ENCODE peak calls at places on chromosome 11, in ten cellular contexts. B is COR-L47, Y is kidney, S is A172, L is mesothelial cell of epicardium, F is mucosa of gallbladder, N is H9, A is H54, U is mesendoderm, K is skeletal muscle cell. J is an unnamed sample.

GRCh38 chr11:18168372-18168771 is 4.3 kb upstream of the MRGPRX4 start:
- DNase-seq in B (no peak), F (no peak), N (no peak), Y (no peak), U (no peak), L (no peak), K (no peak), S (no peak), A (no peak), J (no peak)

GRCh38 chr11:119624102-119624615 is 104.8 kb downstream of the NECTIN1 start:
- DNase-seq in K (no peak), A (no peak), B (no peak), S (no peak), Y (no peak), U (no peak), F (no peak), N (peak), L (no peak), J (no peak)

GRCh38 chr11:133163463-133164419 is 368.6 kb downstream of the OPCML start:
- DNase-seq in A (peak), K (no peak), F (peak), B (no peak), L (no peak), Y (no peak), N (peak), U (peak), S (peak), J (peak)

GRCh38 chr11:126669416-126669815 is 313.9 kb downstream of the ST3GAL4 start:
- DNase-seq in A (no peak), N (no peak), S (no peak), U (no peak), F (no peak), K (no peak), B (no peak), Y (no peak), L (no peak), J (no peak)

GRCh38 chr11:3165152-3165705 is at the start of gene OSBPL5:
- DNase-seq in F (peak), S (peak), N (no peak), K (no peak), U (peak), B (peak), A (peak), L (peak), Y (peak), J (peak)

GRCh38 chr11:118916842-118917388 is 8.8 kb downstream of the BCL9L start:
- DNase-seq in N (peak), K (peak), B (peak), F (peak), U (peak), S (peak), A (no peak), L (peak), Y (peak), J (peak)

GRCh38 chr11:66388746-66389386 is 17.3 kb upstream of the SLC29A2 start:
- DNase-seq in Y (no peak), L (no peak), F (peak), N (peak), U (peak), A (peak), B (peak), S (peak), K (peak), J (peak)

GRCh38 chr11:7488681-7489080 is 3.4 kb downstream of the OLFML1 start:
- DNase-seq in U (no peak), L (no peak), Y (no peak), F (no peak), B (no peak), K (no peak), A (no peak), S (no peak), N (no peak), J (no peak)

GRCh38 chr11:60169264-60169915 is 13.5 kb downstream of the MS4A6A start:
- DNase-seq in L (no peak), U (peak), F (peak), K (no peak), N (no peak), Y (no peak), A (peak), B (no peak), S (peak), J (peak)

GRCh38 chr11:124793466-124794278 is 6.5 kb downstream of the MSANTD2 start:
- DNase-seq in S (peak), N (no peak), F (no peak), B (peak), Y (no peak), U (peak), K (no peak), A (no peak), L (no peak), J (peak)

GRCh38 chr11:117054382-117054781 is 43.8 kb downstream of the SIK3 start:
- DNase-seq in U (no peak), N (no peak), A (no peak), S (no peak), L (no peak), F (no peak), Y (no peak), B (no peak), K (no peak), J (no peak)

GRCh38 chr11:1654388-1655167 is 25.0 kb downstream of the KRTAP5-5 start:
- DNase-seq in U (no peak), S (no peak), F (no peak), N (no peak), B (no peak), Y (peak), L (no peak), K (no peak), A (no peak), J (peak)

GRCh38 chr11:122235615-122236014 is 119.6 kb upstream of the BLID start:
- DNase-seq in S (peak), U (no peak), Y (no peak), F (peak), L (no peak), K (peak), A (peak), N (no peak), B (no peak), J (peak)

GRCh38 chr11:112555491-112556364 is 295.1 kb upstream of the PLET1 start:
- DNase-seq in B (peak), K (no peak), L (peak), A (peak), U (peak), S (no peak), F (peak), Y (no peak), N (peak), J (peak)

GRCh38 chr11:73308963-73309960 is 1.2 kb downstream of the ARHGEF17 start:
- DNase-seq in F (peak), S (peak), U (peak), Y (peak), B (no peak), K (peak), N (peak), A (peak), L (peak), J (peak)

GRCh38 chr11:121661796-121662508 is 209.2 kb upstream of the SORL1-AS1 start:
- DNase-seq in N (no peak), F (no peak), K (peak), Y (no peak), B (no peak), U (no peak), S (no peak), A (no peak), L (no peak), J (no peak)

GRCh38 chr11:45298718-45299117 is 12.6 kb upstream of the SYT13 start:
- DNase-seq in Y (no peak), S (no peak), U (peak), B (no peak), A (no peak), F (no peak), L (no peak), K (no peak), N (peak), J (peak)

GRCh38 chr11:115129771-115130306 is 374.4 kb downstream of the CADM1 start:
- DNase-seq in U (no peak), N (no peak), F (no peak), K (no peak), B (no peak), Y (no peak), L (no peak), A (no peak), S (no peak), J (no peak)

GRCh38 chr11:17573526-17573925 is 26.5 kb downstream of the OTOG start:
- DNase-seq in Y (peak), F (no peak), U (no peak), K (no peak), N (no peak), A (no peak), L (peak), B (no peak), S (no peak), J (no peak)

GRCh38 chr11:4092031-4092430 is 2.6 kb upstream of the RRM1 start:
- DNase-seq in B (no peak), Y (no peak), K (no peak), N (no peak), S (no peak), U (no peak), A (no peak), L (no peak), F (no peak), J (no peak)

GRCh38 chr11:69057236-69057635 is 8.5 kb downstream of the TPCN2 start:
- DNase-seq in F (no peak), A (no peak), Y (peak), S (no peak), B (no peak), N (no peak), K (no peak), U (no peak), L (no peak), J (no peak)

GRCh38 chr11:126489791-126490190 is 134.3 kb downstream of the ST3GAL4 start:
- DNase-seq in A (no peak), B (no peak), S (no peak), L (no peak), Y (no peak), N (no peak), U (no peak), F (no peak), K (no peak), J (no peak)

GRCh38 chr11:20162824-20163777 is 2.8 kb upstream of the DBX1 start:
- DNase-seq in F (no peak), A (no peak), Y (no peak), K (no peak), U (peak), S (no peak), N (peak), L (peak), B (no peak), J (peak)

GRCh38 chr11:128416976-128417375 is 170.4 kb downstream of the ETS1 start:
- DNase-seq in L (no peak), B (no peak), K (no peak), N (no peak), Y (no peak), S (no peak), F (no peak), A (no peak), U (no peak), J (no peak)

GRCh38 chr11:3845670-3846069 is 4.9 kb upstream of the RHOG start:
- DNase-seq in U (no peak), A (no peak), N (no peak), Y (no peak), K (no peak), F (no peak), S (no peak), B (no peak), L (no peak), J (no peak)

GRCh38 chr11:79259800-79260199 is 181.0 kb downstream of the TENM4 start:
- DNase-seq in Y (no peak), L (no peak), K (no peak), S (no peak), F (no peak), N (no peak), B (no peak), A (no peak), U (no peak), J (no peak)

GRCh38 chr11:47271328-47271727 is 1.4 kb downstream of the MADD start:
- DNase-seq in S (no peak), K (no peak), N (no peak), A (no peak), F (no peak), Y (no peak), L (no peak), B (no peak), U (peak), J (no peak)

J was measured in ELF-1.